ENCODE peak calls at places on chromosomes 3 and 15, in ten cellular contexts. L, H, V, W, X, J, F, P, C and A are unnamed samples.

GRCh38 chr3:157858821-157859220 is 247.4 kb downstream of the SHOX2 start:
- DNase-seq in L (no peak), H (no peak), V (no peak), W (no peak), X (no peak), J (no peak), F (no peak), P (no peak), C (no peak), A (no peak)

GRCh38 chr3:195543642-195544536 is 764 bp upstream of the PPP1R2 start:
- DNase-seq in L (peak; percentile 57), H (no peak), V (no peak), W (no peak), X (peak; percentile 22), J (no peak), F (no peak), P (peak; percentile 32), C (no peak), A (no peak)

GRCh38 chr3:124998247-124998630 is 57.6 kb downstream of the HEG1 start:
- DNase-seq in L (no peak), H (no peak), V (no peak), W (no peak), X (no peak), J (no peak), F (no peak), P (no peak), C (no peak), A (no peak)

GRCh38 chr15:81268881-81269601 is 54.9 kb downstream of the STARD5 start:
- DNase-seq in L (no peak), H (no peak), V (no peak), W (peak; percentile 64), X (no peak), J (no peak), F (no peak), P (no peak), C (no peak), A (no peak)

GRCh38 chr3:27059489-27059888 is 309.7 kb downstream of the NEK10 start:
- DNase-seq in L (no peak), H (no peak), V (no peak), W (no peak), X (no peak), J (no peak), F (no peak), P (no peak), C (no peak), A (no peak)

GRCh38 chr3:41598329-41598728 is 363.6 kb downstream of the ULK4 start:
- DNase-seq in L (no peak), H (no peak), V (no peak), W (no peak), X (peak; percentile 28), J (no peak), F (no peak), P (no peak), C (no peak), A (no peak)

GRCh38 chr3:33331414-33331813 is 54.2 kb downstream of the FBXL2 start:
- DNase-seq in L (no peak), H (no peak), V (no peak), W (no peak), X (no peak), J (no peak), F (no peak), P (no peak), C (no peak), A (no peak)

GRCh38 chr3:195070321-195070720 is 200.6 kb downstream of the XXYLT1 start:
- DNase-seq in L (no peak), H (no peak), V (no peak), W (no peak), X (no peak), J (peak; percentile 22), F (no peak), P (no peak), C (no peak), A (no peak)

GRCh38 chr3:9810846-9811245 is 784 bp downstream of the TTLL3 start:
- DNase-seq in L (no peak), H (no peak), V (no peak), W (no peak), X (no peak), J (no peak), F (no peak), P (no peak), C (no peak), A (no peak)

GRCh38 chr3:9809239-9809614 is 835 bp upstream of the TTLL3 start:
- DNase-seq in L (no peak), H (no peak), V (no peak), W (no peak), X (no peak), J (no peak), F (no peak), P (no peak), C (no peak), A (no peak)

GRCh38 chr3:9810357-9810726 is 280 bp downstream of the TTLL3 start:
- DNase-seq in L (no peak), H (no peak), V (peak; percentile 30), W (no peak), X (no peak), J (no peak), F (no peak), P (no peak), C (no peak), A (no peak)

GRCh38 chr3:9808345-9809037 is 1.6 kb upstream of the TTLL3 start:
- DNase-seq in L (no peak), H (no peak), V (no peak), W (peak; percentile 56), X (no peak), J (no peak), F (no peak), P (no peak), C (no peak), A (peak; percentile 70)

DNA sequence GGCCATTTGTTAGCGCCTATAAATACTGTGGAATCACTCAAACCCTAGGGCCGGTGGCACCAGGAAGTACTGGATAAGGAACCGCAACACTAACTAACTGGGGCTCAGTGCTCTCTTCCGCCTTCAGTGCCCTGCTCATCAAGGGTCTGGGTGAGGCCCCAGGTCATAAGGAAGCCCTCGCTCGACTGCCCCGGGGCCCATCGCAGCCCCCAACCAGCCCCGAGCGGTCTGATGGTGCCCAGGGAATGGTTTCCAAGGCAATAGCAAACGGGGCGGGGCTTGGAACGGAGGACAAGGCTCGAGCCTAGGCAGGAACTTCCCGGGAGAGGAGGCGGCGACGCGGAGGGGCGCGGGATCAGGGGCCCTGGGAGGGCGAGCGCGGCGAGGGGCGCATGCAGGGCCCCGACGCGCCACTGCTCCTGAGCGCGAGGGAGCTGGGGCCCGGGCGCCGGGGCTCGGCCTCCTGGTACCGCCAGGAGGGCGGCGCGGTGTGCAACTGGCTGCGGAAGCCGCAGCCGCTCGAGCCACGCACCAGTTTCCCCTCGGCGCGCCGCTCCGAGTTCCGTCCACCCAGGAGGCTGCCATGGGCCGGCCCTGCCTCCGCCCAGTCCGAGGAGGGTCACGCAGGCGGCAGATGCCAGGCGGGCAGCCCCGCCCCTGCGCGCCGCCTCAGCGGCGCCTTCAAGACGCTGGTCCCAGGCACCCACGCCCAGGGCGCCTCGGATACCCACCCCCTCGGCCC is at the start of gene TTLL3:
- DNase-seq in L (peak; percentile 82), H (peak; percentile 69), V (peak; percentile 83), W (peak; percentile 50), X (peak; percentile 81), J (peak; percentile 92), F (peak; percentile 62), P (peak; percentile 77), C (no peak), A (peak; percentile 80)
- TF ChIP-seq POLR2A in L (peak; percentile 17), H (peak; percentile 59), V (no peak), W (no peak), X (peak; percentile 61), J (no peak), F (no peak), P (peak; percentile 67), C (peak; percentile 65), A (peak; percentile 77)

GRCh38 chr3:89114841-89115223 is 7.4 kb downstream of the EPHA3 start:
- DNase-seq in L (no peak), H (no peak), V (no peak), W (no peak), X (no peak), J (no peak), F (no peak), P (no peak), C (no peak), A (no peak)
- TF ChIP-seq POLR2A in L (no peak), H (no peak), V (no peak), W (no peak), X (no peak), J (no peak), F (no peak), P (no peak), C (no peak), A (no peak)

GRCh38 chr3:127593187-127593586 is 2.7 kb upstream of the TPRA1 start:
- DNase-seq in L (no peak), H (no peak), V (no peak), W (no peak), X (no peak), J (no peak), F (no peak), P (no peak), C (no peak), A (no peak)

GRCh38 chr3:127588675-127589577 is 1.6 kb downstream of the TPRA1 start:
- DNase-seq in L (no peak), H (no peak), V (peak; percentile 34), W (peak; percentile 80), X (no peak), J (no peak), F (no peak), P (no peak), C (no peak), A (peak; percentile 56)

GRCh38 chr3:127590282-127590592 is 296 bp downstream of the TPRA1 start:
- DNase-seq in L (no peak), H (no peak), V (no peak), W (no peak), X (peak; percentile 29), J (peak; percentile 74), F (no peak), P (no peak), C (no peak), A (no peak)

GRCh38 chr3:127589600-127590281 is 792 bp downstream of the TPRA1 start:
- DNase-seq in L (no peak), H (no peak), V (peak; percentile 37), W (peak; percentile 29), X (no peak), J (no peak), F (no peak), P (no peak), C (no peak), A (no peak)

GRCh38 chr3:127590593-127591477 is at the start of gene TPRA1:
- DNase-seq in L (peak; percentile 89), H (peak; percentile 81), V (peak; percentile 96), W (peak; percentile 98), X (peak; percentile 94), J (peak; percentile 96), F (peak; percentile 94), P (peak; percentile 93), C (peak; percentile 60), A (peak; percentile 94)
- TF ChIP-seq POLR2A in L (peak; percentile 12), H (peak; percentile 71), V (no peak), W (peak; percentile 52), X (peak; percentile 47), J (no peak), F (no peak), P (peak; percentile 79), C (no peak), A (peak; percentile 44)

GRCh38 chr15:55977225-55977624 is 16.2 kb downstream of the NEDD4 start:
- DNase-seq in L (no peak), H (no peak), V (no peak), W (no peak), X (no peak), J (no peak), F (no peak), P (no peak), C (no peak), A (no peak)

GRCh38 chr15:55980511-55980910 is 12.9 kb downstream of the NEDD4 start:
- DNase-seq in L (no peak), H (no peak), V (no peak), W (no peak), X (no peak), J (no peak), F (no peak), P (no peak), C (no peak), A (no peak)

DNA sequence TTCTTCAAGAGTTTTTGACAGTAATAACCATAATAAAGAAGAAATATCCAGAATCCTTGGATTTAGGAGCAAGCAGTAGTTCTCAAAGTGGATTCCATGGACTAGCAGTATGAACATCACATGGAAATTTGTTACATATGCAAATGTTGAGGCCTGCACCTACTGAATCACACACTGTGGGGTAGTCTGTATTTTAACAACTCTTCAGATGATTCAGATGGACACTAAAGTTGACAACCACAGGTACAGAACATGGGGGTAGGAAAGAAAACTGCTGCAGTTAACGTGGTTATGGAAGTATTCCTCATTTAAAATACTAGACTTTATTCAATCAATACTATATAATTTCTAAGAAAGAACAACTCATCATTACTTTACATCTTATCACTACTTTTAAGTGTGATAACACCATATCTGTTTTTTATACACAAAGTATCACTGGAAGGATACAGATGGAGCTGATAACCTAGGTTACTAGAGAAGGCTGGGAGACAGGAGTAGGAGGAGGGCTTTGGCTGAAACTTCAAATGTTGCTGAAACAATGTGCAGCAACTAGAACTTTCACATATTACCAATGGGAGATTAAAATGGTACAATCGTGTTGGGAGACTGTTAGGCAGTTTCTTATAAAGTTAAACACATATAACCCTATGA is 11.7 kb downstream of the NEDD4 start:
- DNase-seq in L (no peak), H (no peak), V (no peak), W (no peak), X (no peak), J (no peak), F (no peak), P (no peak), C (no peak), A (no peak)
- TF ChIP-seq POLR2A in L (no peak), H (no peak), V (no peak), W (no peak), X (no peak), J (no peak), F (no peak), P (no peak), C (no peak), A (no peak)